ENCODE peak calls at places on chromosomes 6 and 20, in eight cellular contexts. K is breast epithelium, Y is PC-3, S is OCI-LY7, B is heart left ventricle, I is coronary artery, T is tibial artery, Q is transverse colon. Z is an unnamed sample.
A peak's percentile ranks its signal among the peaks of the same experiment; 100 is the strongest.

GRCh38 chr20:2751868-2752630 is 48.4 kb downstream of the CPXM1 start:
- DNase-seq in I (peak; percentile 72), Y (peak; percentile 43), B (no peak), K (no peak), T (no peak), S (no peak), Q (peak; percentile 50), Z (no peak)

GRCh38 chr6:14638562-14638931 is 521.0 kb downstream of the CD83 start:
- DNase-seq in Y (no peak), Q (no peak), S (no peak), T (no peak), K (no peak), I (no peak), B (no peak), Z (no peak)

GRCh38 chr6:17505062-17505476 is 95.0 kb upstream of the FAM8A1 start:
- DNase-seq in Y (peak; percentile 39), K (no peak), T (no peak), Q (no peak), S (peak; percentile 9), B (no peak), I (no peak), Z (no peak)

GRCh38 chr6:5197084-5197483 is 63.7 kb downstream of the LYRM4 start:
- DNase-seq in T (no peak), Q (no peak), B (no peak), K (no peak), Y (no peak), S (no peak), I (no peak), Z (no peak)

GRCh38 chr6:128725271-128726233 is 157.4 kb upstream of the LAMA2 start:
- DNase-seq in I (no peak), Q (peak; percentile 11), K (no peak), T (no peak), B (no peak), S (peak; percentile 20), Y (peak; percentile 55), Z (no peak)

GRCh38 chr20:15637971-15638754 is 935.1 kb downstream of the KIF16B start:
- DNase-seq in Y (peak; percentile 37), K (no peak), S (no peak), Q (no peak), I (no peak), B (no peak), T (no peak), Z (no peak)

GRCh38 chr6:149933461-149933860 is 8.4 kb upstream of the ULBP2 start:
- DNase-seq in K (no peak), S (no peak), Y (no peak), B (no peak), Q (no peak), T (no peak), I (peak; percentile 29), Z (no peak)

GRCh38 chr6:38152620-38153019 is 333.1 kb downstream of the ZFAND3 start:
- DNase-seq in S (no peak), K (peak; percentile 20), B (no peak), Q (no peak), I (peak; percentile 46), Y (no peak), T (no peak), Z (no peak)

GRCh38 chr20:34927736-34928135 is 27.9 kb downstream of the GSS start:
- DNase-seq in B (no peak), T (no peak), Q (no peak), I (no peak), K (no peak), S (no peak), Y (peak; percentile 70), Z (no peak)

GRCh38 chr6:34630040-34630439 is 66.5 kb downstream of the ILRUN start:
- DNase-seq in T (no peak), K (no peak), B (no peak), I (no peak), S (no peak), Y (peak; percentile 90), Q (no peak), Z (no peak)

DNA sequence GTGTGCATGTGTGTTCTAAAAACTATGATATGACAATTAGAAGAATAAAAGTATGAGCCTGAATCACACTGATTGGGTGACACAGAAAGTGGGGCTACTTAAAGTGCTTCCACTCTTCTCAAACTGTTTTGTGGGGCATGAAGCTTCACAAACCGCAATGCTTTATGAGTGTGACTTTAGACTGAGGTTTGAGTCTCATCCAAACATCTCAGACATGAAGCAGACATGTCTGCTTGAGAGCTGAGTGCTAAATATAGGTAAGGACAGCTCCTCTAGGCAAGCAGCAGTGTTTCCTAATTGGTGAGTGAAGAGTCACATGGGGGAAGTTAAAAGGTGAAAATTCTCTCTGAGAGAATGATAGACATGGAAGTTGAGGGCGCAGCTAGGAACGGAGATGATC is 726.9 kb upstream of the CITED2 start:
- DNase-seq in I (no peak), B (peak; percentile 17), S (no peak), T (no peak), Q (no peak), Y (no peak), K (no peak), Z (no peak)
- H3K27ac ChIP-seq in I (no peak overlapping the region), B (no peak overlapping the region), S (no peak overlapping the region), T (no peak overlapping the region), Q (no peak overlapping the region), Y (no peak overlapping the region), K (no peak overlapping the region), Z (no peak overlapping the region)

DNA sequence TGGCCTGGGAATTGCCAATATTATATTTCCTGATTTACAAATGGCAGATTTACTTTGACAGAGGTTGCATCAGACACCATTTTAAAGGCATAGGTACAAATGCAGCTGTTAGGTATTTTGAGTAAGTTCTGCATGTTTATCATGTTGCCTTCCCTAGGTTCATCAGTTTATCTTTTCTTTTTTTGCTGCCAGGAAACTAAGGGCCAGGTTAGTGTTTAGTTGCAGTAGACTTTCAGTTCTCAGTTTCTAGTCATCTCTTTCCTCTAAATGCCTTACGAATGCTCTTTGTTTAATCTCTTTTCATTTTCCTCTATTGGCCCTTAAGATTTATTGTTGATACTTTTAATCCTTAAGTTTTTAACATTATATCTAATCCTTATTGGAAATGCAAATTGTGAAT is 129.9 kb downstream of the SMAP1 start:
- DNase-seq in I (no peak), T (no peak), B (no peak), K (no peak), Q (no peak), S (peak; percentile 5), Y (no peak), Z (no peak)
- H3K27ac ChIP-seq in I (no peak overlapping the region), T (no peak overlapping the region), B (no peak overlapping the region), K (no peak overlapping the region), Q (no peak overlapping the region), S (no peak overlapping the region), Y (no peak overlapping the region), Z (no peak overlapping the region)

GRCh38 chr6:101276066-101276465 is 117.4 kb upstream of the GRIK2 start:
- DNase-seq in B (no peak), Q (no peak), S (no peak), K (no peak), Y (no peak), T (no peak), I (no peak), Z (no peak)
- H3K27ac ChIP-seq in B (no peak overlapping the region), Q (no peak overlapping the region), S (no peak overlapping the region), K (no peak overlapping the region), Y (no peak overlapping the region), T (no peak overlapping the region), I (no peak overlapping the region), Z (no peak overlapping the region)

GRCh38 chr6:169316651-169317050 is 63.0 kb upstream of the THBS2 start:
- DNase-seq in Q (no peak), B (no peak), T (no peak), I (no peak), S (no peak), Y (peak; percentile 7), K (no peak), Z (no peak)
- H3K27ac ChIP-seq in Q (no peak overlapping the region), B (no peak overlapping the region), T (no peak overlapping the region), I (no peak overlapping the region), S (no peak overlapping the region), Y (no peak overlapping the region), K (no peak overlapping the region), Z (no peak overlapping the region)

DNA sequence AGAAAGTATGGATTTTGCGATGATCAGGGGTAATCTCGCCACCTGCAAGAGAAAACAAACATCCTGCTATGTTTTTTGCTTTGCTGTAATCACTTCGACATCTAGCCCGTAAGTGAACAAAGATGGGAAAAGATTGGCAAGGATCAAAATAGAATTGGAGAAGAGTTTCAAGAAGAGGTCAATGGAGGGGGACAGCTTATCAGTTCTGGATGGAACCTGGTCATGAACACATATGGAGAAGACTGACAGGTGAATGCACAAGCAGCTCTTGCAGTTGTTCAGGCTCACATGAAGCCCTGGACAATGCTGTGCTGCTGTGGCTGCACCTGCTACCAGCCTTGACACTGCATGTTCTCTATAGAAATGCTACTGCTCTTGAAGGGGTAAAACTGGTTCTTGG is 222.1 kb downstream of the BCAS1 start:
- DNase-seq in Y (no peak), Q (no peak), I (no peak), S (peak; percentile 54), T (no peak), K (no peak), B (no peak), Z (no peak)
- H3K27ac ChIP-seq in Y (no peak overlapping the region), Q (no peak overlapping the region), I (no peak overlapping the region), S (peak overlapping the region; percentile 87), T (no peak overlapping the region), K (no peak overlapping the region), B (peak overlapping the region; percentile 66), Z (no peak overlapping the region)

GRCh38 chr6:82458147-82458546 is 94.5 kb downstream of the TPBG start:
- DNase-seq in B (no peak), T (no peak), Y (peak; percentile 87), S (no peak), K (no peak), Q (no peak), I (no peak), Z (no peak)
- H3K27ac ChIP-seq in B (no peak overlapping the region), T (no peak overlapping the region), Y (peak overlapping the region; percentile 68), S (no peak overlapping the region), K (no peak overlapping the region), Q (no peak overlapping the region), I (no peak overlapping the region), Z (no peak overlapping the region)

GRCh38 chr6:160973311-160973710 is 18.3 kb upstream of the MAP3K4 start:
- DNase-seq in Y (no peak), B (peak; percentile 76), K (no peak), T (no peak), I (no peak), S (no peak), Q (no peak), Z (no peak)
- H3K27ac ChIP-seq in Y (no peak overlapping the region), B (peak overlapping the region; percentile 57), K (peak overlapping the region; percentile 52), T (no peak overlapping the region), I (peak overlapping the region; percentile 13), S (no peak overlapping the region), Q (peak overlapping the region; percentile 55), Z (no peak overlapping the region)